ENCODE peak calls at places on chromosome 6, in five cellular contexts. M is IMR-90, R is mesendoderm, S is H9, N is H1. V is an unnamed sample.

GRCh38 chr6:113971786-113972185 is 838 bp upstream of the HDAC2 start:
- DNase-seq in M (no peak), R (no peak), S (no peak), N (no peak), V (no peak)

GRCh38 chr6:10655508-10656055 is 38.8 kb downstream of the C6orf52 start:
- DNase-seq in M (no peak), R (no peak), S (no peak), N (no peak), V (no peak)

GRCh38 chr6:42142118-42142835 is at the start of gene C6orf132:
- DNase-seq in M (no peak), R (peak), S (peak), N (peak), V (no peak)

GRCh38 chr6:33634203-33634727 is 13.1 kb downstream of the ITPR3 start:
- DNase-seq in M (no peak), R (no peak), S (no peak), N (no peak), V (no peak)

GRCh38 chr6:150749091-150749670 is 116.3 kb upstream of the MTHFD1L start:
- DNase-seq in M (no peak), R (no peak), S (no peak), N (no peak), V (no peak)

GRCh38 chr6:161748535-161749386 is 474.9 kb upstream of the AGPAT4 start:
- DNase-seq in M (no peak), R (peak), S (peak), N (peak), V (peak)

GRCh38 chr6:3233321-3233720 is 5.9 kb upstream of the TUBB2B start:
- DNase-seq in M (no peak), R (no peak), S (no peak), N (no peak), V (no peak)

GRCh38 chr6:29414588-29414987 is at the start of gene OR12D1:
- DNase-seq in M (no peak), R (peak), S (no peak), N (no peak), V (no peak)

GRCh38 chr6:40414617-40415016 is 172.5 kb downstream of the LRFN2 start:
- DNase-seq in M (no peak), R (no peak), S (no peak), N (no peak), V (no peak)
- H2BK15ac ChIP-seq in M (no peak), R (no peak), S (no peak), N (no peak), V (no peak)

GRCh38 chr6:89352329-89353117 is at the start of gene UBE2J1:
- DNase-seq in M (peak), R (peak), S (peak), N (peak), V (peak)
- H2BK120ac ChIP-seq in M (peak), R (peak), S (no peak), N (no peak), V (peak)

DNA sequence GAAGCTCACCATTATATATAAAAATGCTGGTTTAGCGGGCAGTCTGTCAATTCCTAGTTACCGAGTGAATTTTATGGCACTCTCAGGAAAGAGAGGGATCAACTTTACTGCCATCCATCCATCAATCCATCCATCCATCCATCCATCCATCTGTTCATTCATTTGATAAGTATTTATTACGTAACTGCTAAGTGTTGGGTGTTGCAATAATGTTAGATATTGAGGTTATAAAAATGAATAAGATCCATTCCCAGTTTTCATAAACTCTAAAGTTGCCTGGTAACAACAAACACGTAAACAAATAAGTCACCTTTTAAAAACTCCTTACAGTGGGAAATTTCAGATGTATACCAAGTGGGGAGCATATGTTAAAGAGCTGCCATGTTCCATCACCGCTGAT is 36.8 kb downstream of the SASH1 start:
- DNase-seq in M (no peak), R (no peak), S (no peak), N (no peak), V (no peak)
- H2BK15ac ChIP-seq in M (no peak), R (no peak), S (no peak), N (no peak), V (no peak)

DNA sequence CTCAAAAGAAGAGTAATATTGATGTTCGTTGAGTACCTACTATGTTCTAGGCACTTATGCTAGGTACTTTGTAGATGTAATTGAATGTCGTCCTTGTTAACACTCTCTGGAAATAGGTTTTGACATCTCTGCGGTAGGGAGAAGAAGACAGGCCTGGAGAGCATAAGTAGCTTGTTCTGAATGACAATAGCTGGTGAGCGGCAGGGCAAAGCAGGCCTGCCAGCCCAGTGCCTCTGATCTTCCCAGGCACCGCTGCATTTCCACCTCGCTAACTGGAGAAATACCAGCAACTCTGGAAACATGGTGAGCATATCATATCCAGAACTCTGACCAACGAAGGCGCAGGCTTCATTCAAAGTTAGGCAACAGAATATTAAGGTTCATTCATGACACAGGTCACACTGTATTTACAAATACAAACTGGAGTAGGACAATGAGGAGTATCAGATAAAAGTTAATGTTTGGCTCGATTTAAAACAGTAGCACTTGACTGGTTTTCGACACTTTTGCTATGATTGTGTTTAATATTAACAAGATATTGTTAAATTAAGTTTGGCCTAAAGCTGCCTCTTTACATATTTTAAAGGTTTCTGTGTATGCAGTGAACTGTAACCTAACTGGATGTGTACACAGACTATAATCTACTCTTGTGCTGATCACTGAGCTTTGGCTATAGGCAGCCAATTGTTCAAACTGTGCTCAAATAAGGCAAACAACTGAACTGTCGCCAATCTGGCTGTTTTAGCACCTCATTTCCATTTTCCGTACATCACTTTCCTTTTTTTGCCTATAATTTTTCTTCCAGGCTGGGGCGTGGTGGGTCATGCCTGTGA is 54.1 kb downstream of the PPP1R3G start:
- DNase-seq in M (no peak), R (peak), S (peak), N (no peak), V (no peak)
- H2BK120ac ChIP-seq in M (no peak), R (no peak), S (no peak), N (no peak), V (no peak)

GRCh38 chr6:108714774-108715414 is 133.3 kb upstream of the ARMC2 start:
- DNase-seq in M (peak), R (no peak), S (no peak), N (no peak), V (no peak)

GRCh38 chr6:108719477-108719876 is 128.7 kb upstream of the ARMC2 start:
- DNase-seq in M (no peak), R (no peak), S (no peak), N (no peak), V (no peak)

GRCh38 chr6:108714012-108714773 is 134.0 kb upstream of the ARMC2 start:
- DNase-seq in M (peak), R (no peak), S (no peak), N (no peak), V (no peak)

GRCh38 chr6:108715832-108716231 is 132.4 kb upstream of the ARMC2 start:
- DNase-seq in M (peak), R (no peak), S (no peak), N (no peak), V (no peak)

GRCh38 chr6:108716801-108717791 is 131.1 kb upstream of the ARMC2 start:
- DNase-seq in M (no peak), R (no peak), S (no peak), N (no peak), V (no peak)
- H2BK15ac ChIP-seq in M (no peak), R (no peak), S (no peak), N (no peak), V (peak)

GRCh38 chr6:30829016-30829415 is 55.3 kb upstream of the DDR1 start:
- DNase-seq in M (no peak), R (no peak), S (no peak), N (no peak), V (no peak)

GRCh38 chr6:30824698-30825097 is 59.6 kb upstream of the DDR1 start:
- DNase-seq in M (no peak), R (no peak), S (no peak), N (no peak), V (no peak)

GRCh38 chr6:30829639-30830250 is 54.6 kb upstream of the DDR1 start:
- DNase-seq in M (no peak), R (peak), S (peak), N (no peak), V (no peak)

GRCh38 chr6:30828027-30828962 is 56.0 kb upstream of the DDR1 start:
- DNase-seq in M (peak), R (peak), S (peak), N (peak), V (peak)

GRCh38 chr6:30826961-30827342 is 57.4 kb upstream of the DDR1 start:
- DNase-seq in M (no peak), R (no peak), S (no peak), N (no peak), V (no peak)
- H2BK120ac ChIP-seq in M (peak), R (peak), S (no peak), N (no peak), V (no peak)

GRCh38 chr6:43705996-43706395 is 18.4 kb upstream of the MRPS18A start:
- DNase-seq in M (peak), R (no peak), S (no peak), N (no peak), V (no peak)

GRCh38 chr6:43706788-43707187 is 19.2 kb upstream of the MRPS18A start:
- DNase-seq in M (peak), R (no peak), S (no peak), N (no peak), V (no peak)

GRCh38 chr6:43702522-43703440 is 15.2 kb upstream of the MRPS18A start:
- DNase-seq in M (peak), R (peak), S (peak), N (peak), V (peak)

GRCh38 chr6:43702147-43702521 is 14.5 kb upstream of the MRPS18A start:
- DNase-seq in M (no peak), R (no peak), S (no peak), N (no peak), V (no peak)

DNA sequence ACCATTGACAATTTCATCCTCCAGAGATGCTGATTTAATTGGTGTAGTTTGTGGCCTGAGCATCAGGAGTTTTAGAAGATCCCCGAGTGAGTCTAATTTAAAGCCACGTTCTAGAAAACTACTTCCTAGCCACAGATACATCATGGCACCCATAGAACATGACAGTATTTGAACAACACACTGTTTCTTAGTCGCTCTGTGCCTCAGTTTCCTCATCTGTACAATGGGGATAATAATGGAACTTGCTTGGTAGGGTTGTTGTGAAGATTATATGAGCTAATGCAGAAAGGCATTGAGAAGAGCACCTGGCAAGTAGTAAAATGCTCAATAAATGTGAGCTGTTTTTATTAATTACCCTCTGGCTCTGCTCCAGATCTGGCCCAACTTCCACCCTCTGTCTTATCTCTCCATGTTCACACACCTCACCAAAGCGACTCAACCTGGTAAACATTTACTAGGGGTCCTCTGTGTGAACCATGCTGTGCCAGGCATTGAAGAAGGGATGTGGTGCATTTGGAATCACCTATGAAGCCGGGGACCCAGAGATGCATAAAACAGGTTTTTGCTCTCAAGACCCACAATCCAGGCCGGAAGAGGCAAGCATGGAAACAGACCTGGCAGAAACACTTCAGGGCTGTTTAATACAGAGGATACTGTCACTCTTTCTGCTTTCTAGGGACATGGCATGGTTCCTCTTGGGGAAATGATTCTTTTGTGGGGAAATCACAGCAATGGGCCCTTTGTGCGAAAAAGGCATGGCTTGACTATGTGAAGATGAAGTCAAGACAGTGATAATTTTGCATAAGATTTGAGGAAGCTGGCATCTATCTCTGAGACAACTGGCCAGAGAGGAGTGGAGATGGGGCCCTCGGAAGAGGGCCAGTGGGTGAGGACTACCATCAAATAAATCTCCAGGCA is 16.2 kb upstream of the MRPS18A start:
- DNase-seq in M (no peak), R (no peak), S (no peak), N (no peak), V (no peak)
- H2BK15ac ChIP-seq in M (peak), R (no peak), S (no peak), N (peak), V (no peak)

DNA sequence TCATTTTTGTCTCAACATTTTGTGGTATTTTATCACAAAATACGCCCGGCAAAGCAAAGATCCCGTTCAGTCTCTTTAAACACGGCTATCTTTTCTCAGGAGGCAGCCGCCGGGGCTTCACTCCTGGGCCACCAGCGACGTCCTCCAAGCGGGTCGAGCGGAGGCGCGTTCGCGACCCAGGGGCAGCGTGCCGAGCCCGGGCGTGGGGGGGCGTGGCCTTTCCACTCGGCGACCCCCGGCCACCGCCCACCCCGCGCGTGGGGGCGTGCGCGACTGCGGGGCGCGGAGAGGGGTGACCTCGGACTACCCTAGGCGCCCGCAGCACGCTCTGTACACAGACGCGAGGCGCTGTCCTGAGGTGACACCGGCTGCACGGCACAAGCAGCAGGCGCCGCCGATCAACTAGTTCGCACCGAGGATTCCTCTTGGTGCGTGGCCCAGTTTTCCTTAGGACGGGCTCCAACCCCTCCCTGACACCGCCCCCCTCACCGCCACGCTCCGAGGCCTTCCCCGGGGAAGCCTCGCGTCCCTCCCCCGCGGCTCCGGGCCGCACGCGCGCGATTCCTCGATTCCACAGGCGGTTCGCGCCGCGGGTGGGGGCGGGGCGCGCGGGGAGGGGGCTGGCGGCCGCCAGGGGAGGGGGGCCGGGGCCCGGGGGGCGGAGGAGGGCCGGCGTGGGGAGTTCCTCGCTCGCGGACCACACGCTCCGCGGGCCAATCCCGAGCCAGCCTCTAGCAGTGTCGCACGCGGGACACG is 1.1 kb upstream of the JARID2 start:
- DNase-seq in M (peak), R (peak), S (peak), N (peak), V (no peak)
- H2BK120ac ChIP-seq in M (peak), R (no peak), S (no peak), N (peak), V (no peak)

GRCh38 chr6:107744927-107745326 is 79.2 kb downstream of the SCML4 start:
- DNase-seq in M (no peak), R (no peak), S (no peak), N (no peak), V (no peak)
- H2BK15ac ChIP-seq in M (no peak), R (no peak), S (no peak), N (no peak), V (no peak)

DNA sequence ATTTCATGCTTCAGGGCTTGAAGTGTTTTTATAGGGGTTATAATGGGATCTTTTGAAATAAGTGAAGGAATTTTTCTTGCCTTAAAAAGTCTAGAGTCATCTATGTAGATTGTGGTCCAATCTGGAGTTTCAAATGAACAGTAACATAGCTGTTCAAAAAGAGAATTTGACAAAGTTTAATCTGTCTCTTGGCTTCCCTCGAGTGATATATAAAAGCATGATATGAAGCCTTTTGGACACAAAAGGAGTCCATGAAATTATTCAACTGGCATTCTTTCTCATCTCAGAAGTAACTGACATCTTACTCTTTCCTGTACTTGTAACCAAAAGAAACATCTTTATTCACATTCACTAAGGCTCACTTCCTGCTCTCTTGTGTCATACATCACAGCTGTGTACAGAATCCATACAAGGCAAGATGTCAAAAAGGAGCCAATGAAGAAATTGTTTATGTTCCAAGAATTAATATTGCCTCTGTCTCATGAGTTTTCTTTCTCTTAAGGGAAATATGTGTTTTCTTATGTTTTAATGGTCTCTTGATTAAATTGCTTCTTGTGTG is 590.9 kb upstream of the GJE1 start:
- DNase-seq in M (peak), R (no peak), S (no peak), N (no peak), V (no peak)
- H2BK120ac ChIP-seq in M (no peak), R (no peak), S (no peak), N (no peak), V (no peak)